ENCODE peak calls at places on chromosomes 12 and 14, in four cellular contexts. C, W, E and H are unnamed samples.
A peak's percentile ranks its signal among the peaks of the same experiment; 100 is the strongest.

GRCh38 chr12:740921-741320 is 11.5 kb upstream of the WNK1 start:
- DNase-seq in C (no peak), W (no peak), E (no peak), H (no peak)

GRCh38 chr12:49588761-49589516 is 16.5 kb downstream of the FAM186B start:
- DNase-seq in C (no peak), W (no peak), E (no peak), H (no peak)

GRCh38 chr14:52298795-52299194 is 15.3 kb upstream of the PTGER2 start:
- DNase-seq in C (no peak), W (no peak), E (no peak), H (no peak)

GRCh38 chr12:52924764-52925716 is 20.2 kb upstream of the KRT8 start:
- DNase-seq in C (no peak), W (peak; percentile 56), E (peak; percentile 90), H (peak; percentile 63)

GRCh38 chr12:48037267-48037915 is 33.1 kb upstream of the COL2A1 start:
- DNase-seq in C (no peak), W (no peak), E (peak; percentile 19), H (no peak)

GRCh38 chr12:92472198-92472597 is 230.6 kb upstream of the PLEKHG7 start:
- DNase-seq in C (no peak), W (no peak), E (no peak), H (no peak)

GRCh38 chr12:79294590-79294989 is 396.2 kb downstream of the PAWR start:
- DNase-seq in C (no peak), W (no peak), E (no peak), H (no peak)

GRCh38 chr12:47737936-47738335 is 12.6 kb upstream of the ENDOU start:
- DNase-seq in C (no peak), W (no peak), E (no peak), H (no peak)

GRCh38 chr14:52266782-52267181 is 716 bp upstream of the PTGDR start:
- DNase-seq in C (no peak), W (no peak), E (peak; percentile 52), H (peak; percentile 12)

GRCh38 chr14:58663494-58664111 is 25.8 kb downstream of the DACT1 start:
- DNase-seq in C (peak; percentile 25), W (no peak), E (peak; percentile 80), H (peak; percentile 36)

GRCh38 chr14:49761839-49762551 is 6.0 kb upstream of the KLHDC2 start:
- DNase-seq in C (no peak), W (no peak), E (no peak), H (no peak)

GRCh38 chr12:31950492-31950891 is 8.7 kb upstream of the RESF1 start:
- DNase-seq in C (no peak), W (no peak), E (no peak), H (no peak)

GRCh38 chr12:21713138-21713537 is 55.5 kb upstream of the LDHB start:
- DNase-seq in C (no peak), W (no peak), E (no peak), H (no peak)

GRCh38 chr12:131133994-131134393 is 180.3 kb downstream of the ADGRD1 start:
- DNase-seq in C (no peak), W (no peak), E (no peak), H (no peak)

GRCh38 chr14:61484011-61484410 is 162.6 kb downstream of the PRKCH start:
- DNase-seq in C (no peak), W (no peak), E (no peak), H (no peak)

GRCh38 chr12:120703311-120703942 is 6.8 kb upstream of the UNC119B start:
- DNase-seq in C (no peak), W (no peak), E (no peak), H (no peak)

GRCh38 chr14:103087343-103087835 is 3.4 kb downstream of the LBHD2 start:
- DNase-seq in C (no peak), W (no peak), E (no peak), H (no peak)